ENCODE peak calls at places on chromosomes 13 and 19, in eight cellular contexts. One of them, this sample, is unnamed.

GRCh38 chr19:41327499-41328156 is 17.7 kb downstream of the CCDC97 start:
- DNase-seq in NCI-H510A: peak
- DNase-seq in HTR-8/SVneo: peak
- DNase-seq in activated T-cell treated with anti-CD3 and anti-CD28 coated beads for 1 hour: peak
- DNase-seq in HFFc6: no peak
- DNase-seq in lower leg skin: peak
- DNase-seq in stimulated activated CD8-positive, alpha-beta memory T cell treated with anti-CD3 and anti-CD28 coated beads, Interleukin-7, amount 100 ng/mL, for 48 hours: peak
- DNase-seq in activated CD4-positive, alpha-beta T cell treated with anti-CD3 and anti-CD28 coated beads, Interleukin-2, amount 50 U/mL, for 48 hours: peak
- DNase-seq in this sample: no peak

GRCh38 chr13:38213307-38213706 is 136.3 kb upstream of the UFM1 start:
- DNase-seq in NCI-H510A: no peak
- DNase-seq in stimulated activated CD8-positive, alpha-beta memory T cell treated with anti-CD3 and anti-CD28 coated beads, Interleukin-7, amount 100 ng/mL, for 48 hours: no peak
- DNase-seq in activated CD4-positive, alpha-beta T cell treated with anti-CD3 and anti-CD28 coated beads, Interleukin-2, amount 50 U/mL, for 48 hours: no peak
- DNase-seq in HTR-8/SVneo: no peak
- DNase-seq in activated T-cell treated with anti-CD3 and anti-CD28 coated beads for 1 hour: no peak
- DNase-seq in HFFc6: peak
- DNase-seq in lower leg skin: no peak
- DNase-seq in this sample: no peak

GRCh38 chr19:18109731-18110671 is 12.4 kb downstream of the MAST3 start:
- DNase-seq in activated CD4-positive, alpha-beta T cell treated with anti-CD3 and anti-CD28 coated beads, Interleukin-2, amount 50 U/mL, for 48 hours: peak
- DNase-seq in activated T-cell treated with anti-CD3 and anti-CD28 coated beads for 1 hour: peak
- DNase-seq in stimulated activated CD8-positive, alpha-beta memory T cell treated with anti-CD3 and anti-CD28 coated beads, Interleukin-7, amount 100 ng/mL, for 48 hours: no peak
- DNase-seq in lower leg skin: no peak
- DNase-seq in HTR-8/SVneo: peak
- DNase-seq in HFFc6: no peak
- DNase-seq in NCI-H510A: no peak
- DNase-seq in this sample: no peak

GRCh38 chr19:5804516-5805464 is at the start of gene NRTN:
- DNase-seq in HFFc6: no peak
- DNase-seq in activated CD4-positive, alpha-beta T cell treated with anti-CD3 and anti-CD28 coated beads, Interleukin-2, amount 50 U/mL, for 48 hours: peak
- DNase-seq in NCI-H510A: peak
- DNase-seq in activated T-cell treated with anti-CD3 and anti-CD28 coated beads for 1 hour: peak
- DNase-seq in stimulated activated CD8-positive, alpha-beta memory T cell treated with anti-CD3 and anti-CD28 coated beads, Interleukin-7, amount 100 ng/mL, for 48 hours: no peak
- DNase-seq in lower leg skin: peak
- DNase-seq in HTR-8/SVneo: no peak
- DNase-seq in this sample: no peak

GRCh38 chr19:2532252-2533071 is 56.5 kb downstream of the GADD45B start:
- DNase-seq in HFFc6: peak
- DNase-seq in HTR-8/SVneo: no peak
- DNase-seq in NCI-H510A: no peak
- DNase-seq in activated T-cell treated with anti-CD3 and anti-CD28 coated beads for 1 hour: no peak
- DNase-seq in lower leg skin: no peak
- DNase-seq in stimulated activated CD8-positive, alpha-beta memory T cell treated with anti-CD3 and anti-CD28 coated beads, Interleukin-7, amount 100 ng/mL, for 48 hours: no peak
- DNase-seq in activated CD4-positive, alpha-beta T cell treated with anti-CD3 and anti-CD28 coated beads, Interleukin-2, amount 50 U/mL, for 48 hours: no peak
- DNase-seq in this sample: peak

GRCh38 chr19:18156841-18157464 is 4.0 kb downstream of the PIK3R2 start:
- DNase-seq in HTR-8/SVneo: peak
- DNase-seq in stimulated activated CD8-positive, alpha-beta memory T cell treated with anti-CD3 and anti-CD28 coated beads, Interleukin-7, amount 100 ng/mL, for 48 hours: no peak
- DNase-seq in activated CD4-positive, alpha-beta T cell treated with anti-CD3 and anti-CD28 coated beads, Interleukin-2, amount 50 U/mL, for 48 hours: no peak
- DNase-seq in activated T-cell treated with anti-CD3 and anti-CD28 coated beads for 1 hour: no peak
- DNase-seq in lower leg skin: peak
- DNase-seq in NCI-H510A: peak
- DNase-seq in HFFc6: peak
- DNase-seq in this sample: peak

GRCh38 chr13:21137696-21138095 is 38.7 kb downstream of the SKA3 start:
- DNase-seq in activated CD4-positive, alpha-beta T cell treated with anti-CD3 and anti-CD28 coated beads, Interleukin-2, amount 50 U/mL, for 48 hours: no peak
- DNase-seq in HFFc6: peak
- DNase-seq in lower leg skin: no peak
- DNase-seq in activated T-cell treated with anti-CD3 and anti-CD28 coated beads for 1 hour: no peak
- DNase-seq in stimulated activated CD8-positive, alpha-beta memory T cell treated with anti-CD3 and anti-CD28 coated beads, Interleukin-7, amount 100 ng/mL, for 48 hours: no peak
- DNase-seq in HTR-8/SVneo: no peak
- DNase-seq in NCI-H510A: no peak
- DNase-seq in this sample: peak

GRCh38 chr19:45809643-45810159 is 5.4 kb downstream of the RSPH6A start:
- DNase-seq in lower leg skin: no peak
- DNase-seq in HTR-8/SVneo: peak
- DNase-seq in stimulated activated CD8-positive, alpha-beta memory T cell treated with anti-CD3 and anti-CD28 coated beads, Interleukin-7, amount 100 ng/mL, for 48 hours: no peak
- DNase-seq in HFFc6: peak
- DNase-seq in activated T-cell treated with anti-CD3 and anti-CD28 coated beads for 1 hour: no peak
- DNase-seq in NCI-H510A: peak
- DNase-seq in activated CD4-positive, alpha-beta T cell treated with anti-CD3 and anti-CD28 coated beads, Interleukin-2, amount 50 U/mL, for 48 hours: no peak
- DNase-seq in this sample: peak

GRCh38 chr13:97506511-97506910 is 72.5 kb downstream of the RAP2A start:
- DNase-seq in NCI-H510A: no peak
- DNase-seq in lower leg skin: no peak
- DNase-seq in activated T-cell treated with anti-CD3 and anti-CD28 coated beads for 1 hour: no peak
- DNase-seq in HFFc6: peak
- DNase-seq in activated CD4-positive, alpha-beta T cell treated with anti-CD3 and anti-CD28 coated beads, Interleukin-2, amount 50 U/mL, for 48 hours: no peak
- DNase-seq in HTR-8/SVneo: no peak
- DNase-seq in stimulated activated CD8-positive, alpha-beta memory T cell treated with anti-CD3 and anti-CD28 coated beads, Interleukin-7, amount 100 ng/mL, for 48 hours: no peak
- DNase-seq in this sample: peak

GRCh38 chr13:76331948-76332712 is 554.1 kb downstream of the KCTD12 start:
- DNase-seq in lower leg skin: no peak
- DNase-seq in stimulated activated CD8-positive, alpha-beta memory T cell treated with anti-CD3 and anti-CD28 coated beads, Interleukin-7, amount 100 ng/mL, for 48 hours: no peak
- DNase-seq in HTR-8/SVneo: no peak
- DNase-seq in NCI-H510A: no peak
- DNase-seq in HFFc6: no peak
- DNase-seq in activated CD4-positive, alpha-beta T cell treated with anti-CD3 and anti-CD28 coated beads, Interleukin-2, amount 50 U/mL, for 48 hours: no peak
- DNase-seq in activated T-cell treated with anti-CD3 and anti-CD28 coated beads for 1 hour: no peak
- DNase-seq in this sample: peak

GRCh38 chr13:92843549-92843948 is 383.1 kb upstream of the GPC6 start:
- DNase-seq in activated CD4-positive, alpha-beta T cell treated with anti-CD3 and anti-CD28 coated beads, Interleukin-2, amount 50 U/mL, for 48 hours: no peak
- DNase-seq in activated T-cell treated with anti-CD3 and anti-CD28 coated beads for 1 hour: no peak
- DNase-seq in stimulated activated CD8-positive, alpha-beta memory T cell treated with anti-CD3 and anti-CD28 coated beads, Interleukin-7, amount 100 ng/mL, for 48 hours: no peak
- DNase-seq in NCI-H510A: no peak
- DNase-seq in HFFc6: peak
- DNase-seq in HTR-8/SVneo: no peak
- DNase-seq in lower leg skin: no peak
- DNase-seq in this sample: peak

GRCh38 chr13:40453666-40454030 is 212.8 kb downstream of the FOXO1 start:
- DNase-seq in lower leg skin: no peak
- DNase-seq in stimulated activated CD8-positive, alpha-beta memory T cell treated with anti-CD3 and anti-CD28 coated beads, Interleukin-7, amount 100 ng/mL, for 48 hours: no peak
- DNase-seq in NCI-H510A: no peak
- DNase-seq in HFFc6: no peak
- DNase-seq in activated T-cell treated with anti-CD3 and anti-CD28 coated beads for 1 hour: no peak
- DNase-seq in HTR-8/SVneo: no peak
- DNase-seq in activated CD4-positive, alpha-beta T cell treated with anti-CD3 and anti-CD28 coated beads, Interleukin-2, amount 50 U/mL, for 48 hours: no peak
- DNase-seq in this sample: no peak

GRCh38 chr13:54628383-54628782 is 1599.8 kb downstream of the OLFM4 start:
- DNase-seq in stimulated activated CD8-positive, alpha-beta memory T cell treated with anti-CD3 and anti-CD28 coated beads, Interleukin-7, amount 100 ng/mL, for 48 hours: no peak
- DNase-seq in NCI-H510A: no peak
- DNase-seq in activated CD4-positive, alpha-beta T cell treated with anti-CD3 and anti-CD28 coated beads, Interleukin-2, amount 50 U/mL, for 48 hours: no peak
- DNase-seq in HFFc6: no peak
- DNase-seq in lower leg skin: no peak
- DNase-seq in HTR-8/SVneo: no peak
- DNase-seq in activated T-cell treated with anti-CD3 and anti-CD28 coated beads for 1 hour: no peak
- DNase-seq in this sample: no peak

GRCh38 chr19:892243-892996 is 567 bp downstream of the MED16 start:
- DNase-seq in lower leg skin: no peak
- DNase-seq in activated CD4-positive, alpha-beta T cell treated with anti-CD3 and anti-CD28 coated beads, Interleukin-2, amount 50 U/mL, for 48 hours: no peak
- DNase-seq in stimulated activated CD8-positive, alpha-beta memory T cell treated with anti-CD3 and anti-CD28 coated beads, Interleukin-7, amount 100 ng/mL, for 48 hours: no peak
- DNase-seq in HTR-8/SVneo: no peak
- DNase-seq in activated T-cell treated with anti-CD3 and anti-CD28 coated beads for 1 hour: no peak
- DNase-seq in NCI-H510A: no peak
- DNase-seq in HFFc6: no peak
- DNase-seq in this sample: no peak

GRCh38 chr19:48469056-48469881 is at the start of gene CYTH2:
- DNase-seq in activated T-cell treated with anti-CD3 and anti-CD28 coated beads for 1 hour: peak
- DNase-seq in NCI-H510A: peak
- DNase-seq in activated CD4-positive, alpha-beta T cell treated with anti-CD3 and anti-CD28 coated beads, Interleukin-2, amount 50 U/mL, for 48 hours: peak
- DNase-seq in HFFc6: peak
- DNase-seq in lower leg skin: peak
- DNase-seq in HTR-8/SVneo: peak
- DNase-seq in stimulated activated CD8-positive, alpha-beta memory T cell treated with anti-CD3 and anti-CD28 coated beads, Interleukin-7, amount 100 ng/mL, for 48 hours: peak
- DNase-seq in this sample: peak

GRCh38 chr19:32977269-32977668 is 5.2 kb downstream of the FAAP24 start:
- DNase-seq in activated T-cell treated with anti-CD3 and anti-CD28 coated beads for 1 hour: no peak
- DNase-seq in HFFc6: no peak
- DNase-seq in lower leg skin: no peak
- DNase-seq in NCI-H510A: no peak
- DNase-seq in HTR-8/SVneo: no peak
- DNase-seq in activated CD4-positive, alpha-beta T cell treated with anti-CD3 and anti-CD28 coated beads, Interleukin-2, amount 50 U/mL, for 48 hours: no peak
- DNase-seq in stimulated activated CD8-positive, alpha-beta memory T cell treated with anti-CD3 and anti-CD28 coated beads, Interleukin-7, amount 100 ng/mL, for 48 hours: no peak
- DNase-seq in this sample: no peak

GRCh38 chr13:107767119-107767518 is 448.2 kb downstream of the LIG4 start:
- DNase-seq in stimulated activated CD8-positive, alpha-beta memory T cell treated with anti-CD3 and anti-CD28 coated beads, Interleukin-7, amount 100 ng/mL, for 48 hours: no peak
- DNase-seq in lower leg skin: no peak
- DNase-seq in activated T-cell treated with anti-CD3 and anti-CD28 coated beads for 1 hour: no peak
- DNase-seq in activated CD4-positive, alpha-beta T cell treated with anti-CD3 and anti-CD28 coated beads, Interleukin-2, amount 50 U/mL, for 48 hours: no peak
- DNase-seq in HFFc6: no peak
- DNase-seq in NCI-H510A: peak
- DNase-seq in HTR-8/SVneo: no peak
- DNase-seq in this sample: no peak

GRCh38 chr19:49210108-49210900 is 52.7 kb downstream of the TRPM4 start:
- DNase-seq in lower leg skin: no peak
- DNase-seq in HTR-8/SVneo: no peak
- DNase-seq in activated CD4-positive, alpha-beta T cell treated with anti-CD3 and anti-CD28 coated beads, Interleukin-2, amount 50 U/mL, for 48 hours: peak
- DNase-seq in NCI-H510A: no peak
- DNase-seq in stimulated activated CD8-positive, alpha-beta memory T cell treated with anti-CD3 and anti-CD28 coated beads, Interleukin-7, amount 100 ng/mL, for 48 hours: no peak
- DNase-seq in activated T-cell treated with anti-CD3 and anti-CD28 coated beads for 1 hour: peak
- DNase-seq in HFFc6: no peak
- DNase-seq in this sample: no peak

GRCh38 chr19:19176950-19177349 is 6.9 kb upstream of the MEF2B start:
- DNase-seq in stimulated activated CD8-positive, alpha-beta memory T cell treated with anti-CD3 and anti-CD28 coated beads, Interleukin-7, amount 100 ng/mL, for 48 hours: no peak
- DNase-seq in activated CD4-positive, alpha-beta T cell treated with anti-CD3 and anti-CD28 coated beads, Interleukin-2, amount 50 U/mL, for 48 hours: no peak
- DNase-seq in HTR-8/SVneo: no peak
- DNase-seq in lower leg skin: no peak
- DNase-seq in HFFc6: no peak
- DNase-seq in NCI-H510A: no peak
- DNase-seq in activated T-cell treated with anti-CD3 and anti-CD28 coated beads for 1 hour: no peak
- DNase-seq in this sample: no peak

GRCh38 chr19:9793051-9793591 is 24.6 kb upstream of the ZNF846 start:
- DNase-seq in stimulated activated CD8-positive, alpha-beta memory T cell treated with anti-CD3 and anti-CD28 coated beads, Interleukin-7, amount 100 ng/mL, for 48 hours: peak
- DNase-seq in NCI-H510A: peak
- DNase-seq in activated CD4-positive, alpha-beta T cell treated with anti-CD3 and anti-CD28 coated beads, Interleukin-2, amount 50 U/mL, for 48 hours: peak
- DNase-seq in HFFc6: no peak
- DNase-seq in HTR-8/SVneo: no peak
- DNase-seq in lower leg skin: peak
- DNase-seq in activated T-cell treated with anti-CD3 and anti-CD28 coated beads for 1 hour: peak
- DNase-seq in this sample: peak

GRCh38 chr19:18294467-18294864 is 13.0 kb upstream of the JUND start:
- DNase-seq in HFFc6: peak
- DNase-seq in stimulated activated CD8-positive, alpha-beta memory T cell treated with anti-CD3 and anti-CD28 coated beads, Interleukin-7, amount 100 ng/mL, for 48 hours: peak
- DNase-seq in activated T-cell treated with anti-CD3 and anti-CD28 coated beads for 1 hour: peak
- DNase-seq in lower leg skin: peak
- DNase-seq in activated CD4-positive, alpha-beta T cell treated with anti-CD3 and anti-CD28 coated beads, Interleukin-2, amount 50 U/mL, for 48 hours: peak
- DNase-seq in NCI-H510A: peak
- DNase-seq in HTR-8/SVneo: no peak
- DNase-seq in this sample: no peak

GRCh38 chr13:70829748-70830147 is 721.5 kb upstream of the KLHL1 start:
- DNase-seq in activated CD4-positive, alpha-beta T cell treated with anti-CD3 and anti-CD28 coated beads, Interleukin-2, amount 50 U/mL, for 48 hours: no peak
- DNase-seq in activated T-cell treated with anti-CD3 and anti-CD28 coated beads for 1 hour: no peak
- DNase-seq in HTR-8/SVneo: no peak
- DNase-seq in lower leg skin: no peak
- DNase-seq in HFFc6: no peak
- DNase-seq in stimulated activated CD8-positive, alpha-beta memory T cell treated with anti-CD3 and anti-CD28 coated beads, Interleukin-7, amount 100 ng/mL, for 48 hours: no peak
- DNase-seq in NCI-H510A: no peak
- DNase-seq in this sample: no peak

GRCh38 chr13:97256343-97256783 is 34.2 kb downstream of the MBNL2 start:
- DNase-seq in lower leg skin: no peak
- DNase-seq in NCI-H510A: no peak
- DNase-seq in stimulated activated CD8-positive, alpha-beta memory T cell treated with anti-CD3 and anti-CD28 coated beads, Interleukin-7, amount 100 ng/mL, for 48 hours: no peak
- DNase-seq in HFFc6: peak
- DNase-seq in activated T-cell treated with anti-CD3 and anti-CD28 coated beads for 1 hour: no peak
- DNase-seq in activated CD4-positive, alpha-beta T cell treated with anti-CD3 and anti-CD28 coated beads, Interleukin-2, amount 50 U/mL, for 48 hours: no peak
- DNase-seq in HTR-8/SVneo: peak
- DNase-seq in this sample: peak

GRCh38 chr13:23440821-23441608 is 7.5 kb upstream of the SACS start:
- DNase-seq in HTR-8/SVneo: no peak
- DNase-seq in lower leg skin: no peak
- DNase-seq in NCI-H510A: no peak
- DNase-seq in activated CD4-positive, alpha-beta T cell treated with anti-CD3 and anti-CD28 coated beads, Interleukin-2, amount 50 U/mL, for 48 hours: no peak
- DNase-seq in stimulated activated CD8-positive, alpha-beta memory T cell treated with anti-CD3 and anti-CD28 coated beads, Interleukin-7, amount 100 ng/mL, for 48 hours: no peak
- DNase-seq in HFFc6: no peak
- DNase-seq in activated T-cell treated with anti-CD3 and anti-CD28 coated beads for 1 hour: no peak
- DNase-seq in this sample: no peak

GRCh38 chr13:39815345-39816111 is 160.1 kb downstream of the COG6 start:
- DNase-seq in lower leg skin: no peak
- DNase-seq in HFFc6: no peak
- DNase-seq in NCI-H510A: no peak
- DNase-seq in HTR-8/SVneo: no peak
- DNase-seq in activated T-cell treated with anti-CD3 and anti-CD28 coated beads for 1 hour: no peak
- DNase-seq in stimulated activated CD8-positive, alpha-beta memory T cell treated with anti-CD3 and anti-CD28 coated beads, Interleukin-7, amount 100 ng/mL, for 48 hours: no peak
- DNase-seq in activated CD4-positive, alpha-beta T cell treated with anti-CD3 and anti-CD28 coated beads, Interleukin-2, amount 50 U/mL, for 48 hours: no peak
- DNase-seq in this sample: peak

GRCh38 chr13:113145911-113146598 is 12.4 kb upstream of the PROZ start:
- DNase-seq in lower leg skin: peak
- DNase-seq in activated T-cell treated with anti-CD3 and anti-CD28 coated beads for 1 hour: no peak
- DNase-seq in NCI-H510A: no peak
- DNase-seq in stimulated activated CD8-positive, alpha-beta memory T cell treated with anti-CD3 and anti-CD28 coated beads, Interleukin-7, amount 100 ng/mL, for 48 hours: no peak
- DNase-seq in HTR-8/SVneo: no peak
- DNase-seq in HFFc6: no peak
- DNase-seq in activated CD4-positive, alpha-beta T cell treated with anti-CD3 and anti-CD28 coated beads, Interleukin-2, amount 50 U/mL, for 48 hours: no peak
- DNase-seq in this sample: no peak

GRCh38 chr19:48896191-48896720 is 2.3 kb downstream of the TULP2 start:
- DNase-seq in activated CD4-positive, alpha-beta T cell treated with anti-CD3 and anti-CD28 coated beads, Interleukin-2, amount 50 U/mL, for 48 hours: peak
- DNase-seq in stimulated activated CD8-positive, alpha-beta memory T cell treated with anti-CD3 and anti-CD28 coated beads, Interleukin-7, amount 100 ng/mL, for 48 hours: no peak
- DNase-seq in NCI-H510A: no peak
- DNase-seq in HTR-8/SVneo: no peak
- DNase-seq in activated T-cell treated with anti-CD3 and anti-CD28 coated beads for 1 hour: no peak
- DNase-seq in lower leg skin: peak
- DNase-seq in HFFc6: no peak
- DNase-seq in this sample: peak

GRCh38 chr13:20803180-20803965 is 29.6 kb upstream of the EEF1AKMT1 start:
- DNase-seq in HFFc6: no peak
- DNase-seq in lower leg skin: no peak
- DNase-seq in activated CD4-positive, alpha-beta T cell treated with anti-CD3 and anti-CD28 coated beads, Interleukin-2, amount 50 U/mL, for 48 hours: no peak
- DNase-seq in HTR-8/SVneo: no peak
- DNase-seq in stimulated activated CD8-positive, alpha-beta memory T cell treated with anti-CD3 and anti-CD28 coated beads, Interleukin-7, amount 100 ng/mL, for 48 hours: no peak
- DNase-seq in NCI-H510A: no peak
- DNase-seq in activated T-cell treated with anti-CD3 and anti-CD28 coated beads for 1 hour: no peak
- DNase-seq in this sample: no peak

GRCh38 chr19:56507446-56508281 is at the start of gene ZNF471:
- DNase-seq in lower leg skin: peak
- DNase-seq in activated CD4-positive, alpha-beta T cell treated with anti-CD3 and anti-CD28 coated beads, Interleukin-2, amount 50 U/mL, for 48 hours: peak
- DNase-seq in stimulated activated CD8-positive, alpha-beta memory T cell treated with anti-CD3 and anti-CD28 coated beads, Interleukin-7, amount 100 ng/mL, for 48 hours: peak
- DNase-seq in HTR-8/SVneo: peak
- DNase-seq in activated T-cell treated with anti-CD3 and anti-CD28 coated beads for 1 hour: peak
- DNase-seq in HFFc6: peak
- DNase-seq in NCI-H510A: peak
- DNase-seq in this sample: peak

GRCh38 chr19:58455306-58455705 is 3.9 kb downstream of the ZNF324B start:
- DNase-seq in HTR-8/SVneo: no peak
- DNase-seq in activated T-cell treated with anti-CD3 and anti-CD28 coated beads for 1 hour: no peak
- DNase-seq in stimulated activated CD8-positive, alpha-beta memory T cell treated with anti-CD3 and anti-CD28 coated beads, Interleukin-7, amount 100 ng/mL, for 48 hours: no peak
- DNase-seq in activated CD4-positive, alpha-beta T cell treated with anti-CD3 and anti-CD28 coated beads, Interleukin-2, amount 50 U/mL, for 48 hours: no peak
- DNase-seq in NCI-H510A: no peak
- DNase-seq in lower leg skin: no peak
- DNase-seq in HFFc6: no peak
- DNase-seq in this sample: no peak

GRCh38 chr19:44694184-44694579 is 4.8 kb upstream of the CEACAM16 start:
- DNase-seq in activated T-cell treated with anti-CD3 and anti-CD28 coated beads for 1 hour: no peak
- DNase-seq in NCI-H510A: no peak
- DNase-seq in stimulated activated CD8-positive, alpha-beta memory T cell treated with anti-CD3 and anti-CD28 coated beads, Interleukin-7, amount 100 ng/mL, for 48 hours: no peak
- DNase-seq in HTR-8/SVneo: no peak
- DNase-seq in activated CD4-positive, alpha-beta T cell treated with anti-CD3 and anti-CD28 coated beads, Interleukin-2, amount 50 U/mL, for 48 hours: peak
- DNase-seq in HFFc6: no peak
- DNase-seq in lower leg skin: no peak
- DNase-seq in this sample: no peak

GRCh38 chr13:101408154-101408553 is 8.2 kb downstream of the NALCN start:
- DNase-seq in activated CD4-positive, alpha-beta T cell treated with anti-CD3 and anti-CD28 coated beads, Interleukin-2, amount 50 U/mL, for 48 hours: no peak
- DNase-seq in lower leg skin: no peak
- DNase-seq in NCI-H510A: no peak
- DNase-seq in stimulated activated CD8-positive, alpha-beta memory T cell treated with anti-CD3 and anti-CD28 coated beads, Interleukin-7, amount 100 ng/mL, for 48 hours: no peak
- DNase-seq in activated T-cell treated with anti-CD3 and anti-CD28 coated beads for 1 hour: no peak
- DNase-seq in HFFc6: no peak
- DNase-seq in HTR-8/SVneo: no peak
- DNase-seq in this sample: peak

GRCh38 chr13:82467626-82468025 is 1414.6 kb downstream of the SLITRK1 start:
- DNase-seq in stimulated activated CD8-positive, alpha-beta memory T cell treated with anti-CD3 and anti-CD28 coated beads, Interleukin-7, amount 100 ng/mL, for 48 hours: no peak
- DNase-seq in activated T-cell treated with anti-CD3 and anti-CD28 coated beads for 1 hour: no peak
- DNase-seq in HTR-8/SVneo: no peak
- DNase-seq in HFFc6: no peak
- DNase-seq in NCI-H510A: no peak
- DNase-seq in activated CD4-positive, alpha-beta T cell treated with anti-CD3 and anti-CD28 coated beads, Interleukin-2, amount 50 U/mL, for 48 hours: no peak
- DNase-seq in lower leg skin: no peak
- DNase-seq in this sample: no peak

GRCh38 chr13:96636310-96636709 is 358.0 kb downstream of the OXGR1 start:
- DNase-seq in activated CD4-positive, alpha-beta T cell treated with anti-CD3 and anti-CD28 coated beads, Interleukin-2, amount 50 U/mL, for 48 hours: no peak
- DNase-seq in HTR-8/SVneo: no peak
- DNase-seq in HFFc6: no peak
- DNase-seq in NCI-H510A: no peak
- DNase-seq in stimulated activated CD8-positive, alpha-beta memory T cell treated with anti-CD3 and anti-CD28 coated beads, Interleukin-7, amount 100 ng/mL, for 48 hours: no peak
- DNase-seq in lower leg skin: no peak
- DNase-seq in activated T-cell treated with anti-CD3 and anti-CD28 coated beads for 1 hour: no peak
- DNase-seq in this sample: no peak